ENCODE peak calls at places on chromosomes 3 and 15, in six cellular contexts. One of them, this sample, is unnamed.

GRCh38 chr3:38151667-38152265 is 13.3 kb downstream of the MYD88 start:
- DNase-seq in NCI-H460: peak
- DNase-seq in fibroblast of the aortic adventitia: peak
- DNase-seq in anterior cingulate cortex: no peak
- DNase-seq in T47D: no peak
- DNase-seq in AG09309: no peak
- DNase-seq in this sample: no peak

GRCh38 chr15:72302955-72303354 is 17.0 kb downstream of the CELF6 start:
- DNase-seq in NCI-H460: no peak
- DNase-seq in fibroblast of the aortic adventitia: peak
- DNase-seq in anterior cingulate cortex: no peak
- DNase-seq in T47D: no peak
- DNase-seq in AG09309: no peak
- DNase-seq in this sample: no peak

GRCh38 chr3:185552358-185552877 is at the start of gene LIPH:
- DNase-seq in NCI-H460: peak
- DNase-seq in fibroblast of the aortic adventitia: peak
- DNase-seq in anterior cingulate cortex: no peak
- DNase-seq in T47D: peak
- DNase-seq in AG09309: no peak
- DNase-seq in this sample: no peak

GRCh38 chr3:28186748-28187147 is 54.7 kb upstream of the CMC1 start:
- DNase-seq in NCI-H460: no peak
- DNase-seq in fibroblast of the aortic adventitia: no peak
- DNase-seq in anterior cingulate cortex: no peak
- DNase-seq in T47D: no peak
- DNase-seq in AG09309: no peak
- DNase-seq in this sample: no peak

GRCh38 chr15:66405605-66406004 is 18.9 kb downstream of the MAP2K1 start:
- DNase-seq in NCI-H460: no peak
- DNase-seq in fibroblast of the aortic adventitia: peak
- DNase-seq in anterior cingulate cortex: no peak
- DNase-seq in T47D: no peak
- DNase-seq in AG09309: no peak
- DNase-seq in this sample: no peak

GRCh38 chr3:149080011-149080698 is 6.2 kb downstream of the HLTF start:
- DNase-seq in NCI-H460: no peak
- DNase-seq in fibroblast of the aortic adventitia: peak
- DNase-seq in anterior cingulate cortex: no peak
- DNase-seq in T47D: no peak
- DNase-seq in AG09309: no peak
- DNase-seq in this sample: no peak

GRCh38 chr3:31132132-31132769 is 237.8 kb upstream of the GADL1 start:
- DNase-seq in NCI-H460: peak
- DNase-seq in fibroblast of the aortic adventitia: peak
- DNase-seq in anterior cingulate cortex: no peak
- DNase-seq in T47D: peak
- DNase-seq in AG09309: peak
- DNase-seq in this sample: peak

GRCh38 chr15:41647269-41647668 is 12.9 kb upstream of the MGA start:
- DNase-seq in NCI-H460: no peak
- DNase-seq in fibroblast of the aortic adventitia: no peak
- DNase-seq in anterior cingulate cortex: no peak
- DNase-seq in T47D: no peak
- DNase-seq in AG09309: no peak
- DNase-seq in this sample: no peak

GRCh38 chr3:138600341-138600740 is 6.3 kb upstream of the CEP70 start:
- DNase-seq in NCI-H460: no peak
- DNase-seq in fibroblast of the aortic adventitia: peak
- DNase-seq in anterior cingulate cortex: no peak
- DNase-seq in T47D: peak
- DNase-seq in AG09309: peak
- DNase-seq in this sample: no peak

GRCh38 chr3:43691120-43692002 is 623 bp downstream of the ABHD5 start:
- DNase-seq in NCI-H460: no peak
- DNase-seq in fibroblast of the aortic adventitia: peak
- DNase-seq in anterior cingulate cortex: no peak
- DNase-seq in T47D: peak
- DNase-seq in AG09309: no peak
- DNase-seq in this sample: no peak

GRCh38 chr3:29525254-29525881 is 244.5 kb downstream of the RBMS3 start:
- DNase-seq in NCI-H460: no peak
- DNase-seq in fibroblast of the aortic adventitia: peak
- DNase-seq in anterior cingulate cortex: no peak
- DNase-seq in T47D: no peak
- DNase-seq in AG09309: peak
- DNase-seq in this sample: peak

GRCh38 chr3:107271787-107272387 is 105.4 kb upstream of the CCDC54 start:
- DNase-seq in NCI-H460: peak
- DNase-seq in fibroblast of the aortic adventitia: peak
- DNase-seq in anterior cingulate cortex: no peak
- DNase-seq in T47D: peak
- DNase-seq in AG09309: peak
- DNase-seq in this sample: peak

GRCh38 chr3:170802164-170803151 is 67.5 kb downstream of the RPL22L1 start:
- DNase-seq in NCI-H460: peak
- DNase-seq in fibroblast of the aortic adventitia: peak
- DNase-seq in anterior cingulate cortex: no peak
- DNase-seq in T47D: no peak
- DNase-seq in AG09309: peak
- DNase-seq in this sample: no peak

GRCh38 chr15:27059610-27060202 is 88.7 kb downstream of the GABRG3 start:
- DNase-seq in NCI-H460: peak
- DNase-seq in fibroblast of the aortic adventitia: peak
- DNase-seq in anterior cingulate cortex: no peak
- DNase-seq in T47D: peak
- DNase-seq in AG09309: no peak
- DNase-seq in this sample: peak

GRCh38 chr3:42843730-42844713 is 31.7 kb downstream of the CYP8B1 start:
- DNase-seq in NCI-H460: no peak
- DNase-seq in fibroblast of the aortic adventitia: peak
- DNase-seq in anterior cingulate cortex: no peak
- DNase-seq in T47D: no peak
- DNase-seq in AG09309: no peak
- DNase-seq in this sample: no peak

GRCh38 chr3:177553586-177553985 is 356.3 kb upstream of the TBL1XR1 start:
- DNase-seq in NCI-H460: no peak
- DNase-seq in fibroblast of the aortic adventitia: no peak
- DNase-seq in anterior cingulate cortex: no peak
- DNase-seq in T47D: no peak
- DNase-seq in AG09309: no peak
- DNase-seq in this sample: peak

GRCh38 chr15:56798639-56799038 is 65.3 kb upstream of the ZNF280D start:
- DNase-seq in NCI-H460: no peak
- DNase-seq in fibroblast of the aortic adventitia: no peak
- DNase-seq in anterior cingulate cortex: no peak
- DNase-seq in T47D: no peak
- DNase-seq in AG09309: no peak
- DNase-seq in this sample: no peak

GRCh38 chr3:125437631-125438435 is 62.7 kb upstream of the ZNF148 start:
- DNase-seq in NCI-H460: peak
- DNase-seq in fibroblast of the aortic adventitia: peak
- DNase-seq in anterior cingulate cortex: peak
- DNase-seq in T47D: peak
- DNase-seq in AG09309: no peak
- DNase-seq in this sample: peak

GRCh38 chr15:85800460-85801123 is 5.9 kb upstream of the KLHL25 start:
- DNase-seq in NCI-H460: peak
- DNase-seq in fibroblast of the aortic adventitia: peak
- DNase-seq in anterior cingulate cortex: no peak
- DNase-seq in T47D: peak
- DNase-seq in AG09309: peak
- DNase-seq in this sample: no peak

GRCh38 chr15:67240235-67241131 is 14.0 kb downstream of the AAGAB start:
- DNase-seq in NCI-H460: peak
- DNase-seq in fibroblast of the aortic adventitia: no peak
- DNase-seq in anterior cingulate cortex: no peak
- DNase-seq in T47D: peak
- DNase-seq in AG09309: no peak
- DNase-seq in this sample: no peak

GRCh38 chr3:192845196-192845855 is 72.3 kb downstream of the MB21D2 start:
- DNase-seq in NCI-H460: no peak
- DNase-seq in fibroblast of the aortic adventitia: no peak
- DNase-seq in anterior cingulate cortex: no peak
- DNase-seq in T47D: no peak
- DNase-seq in AG09309: no peak
- DNase-seq in this sample: no peak

GRCh38 chr15:55183679-55184078 is 13.1 kb downstream of the RSL24D1 start:
- DNase-seq in NCI-H460: no peak
- DNase-seq in fibroblast of the aortic adventitia: no peak
- DNase-seq in anterior cingulate cortex: no peak
- DNase-seq in T47D: no peak
- DNase-seq in AG09309: no peak
- DNase-seq in this sample: no peak

GRCh38 chr3:13280122-13280790 is 139.9 kb downstream of the NUP210 start:
- DNase-seq in NCI-H460: no peak
- DNase-seq in fibroblast of the aortic adventitia: no peak
- DNase-seq in anterior cingulate cortex: no peak
- DNase-seq in T47D: no peak
- DNase-seq in AG09309: no peak
- DNase-seq in this sample: no peak

GRCh38 chr3:129596194-129597086 is 10.0 kb downstream of the PLXND1 start:
- DNase-seq in NCI-H460: no peak
- DNase-seq in fibroblast of the aortic adventitia: peak
- DNase-seq in anterior cingulate cortex: peak
- DNase-seq in T47D: no peak
- DNase-seq in AG09309: peak
- DNase-seq in this sample: peak

GRCh38 chr3:44021646-44022594 is 219.8 kb upstream of the TOPAZ1 start:
- DNase-seq in NCI-H460: no peak
- DNase-seq in fibroblast of the aortic adventitia: peak
- DNase-seq in anterior cingulate cortex: no peak
- DNase-seq in T47D: no peak
- DNase-seq in AG09309: no peak
- DNase-seq in this sample: no peak

GRCh38 chr3:109442531-109442930 is 105.2 kb upstream of the DPPA4 start:
- DNase-seq in NCI-H460: no peak
- DNase-seq in fibroblast of the aortic adventitia: no peak
- DNase-seq in anterior cingulate cortex: no peak
- DNase-seq in T47D: no peak
- DNase-seq in AG09309: no peak
- DNase-seq in this sample: no peak

GRCh38 chr15:57592426-57592825 is 722 bp downstream of the MYZAP start:
- DNase-seq in NCI-H460: no peak
- DNase-seq in fibroblast of the aortic adventitia: no peak
- DNase-seq in anterior cingulate cortex: no peak
- DNase-seq in T47D: no peak
- DNase-seq in AG09309: no peak
- DNase-seq in this sample: no peak

GRCh38 chr15:73558529-73558928 is 74.7 kb downstream of the NPTN start:
- DNase-seq in NCI-H460: no peak
- DNase-seq in fibroblast of the aortic adventitia: no peak
- DNase-seq in anterior cingulate cortex: no peak
- DNase-seq in T47D: no peak
- DNase-seq in AG09309: no peak
- DNase-seq in this sample: no peak

GRCh38 chr15:40233727-40234577 is 4.9 kb upstream of the PAK6 start:
- DNase-seq in NCI-H460: no peak
- DNase-seq in fibroblast of the aortic adventitia: no peak
- DNase-seq in anterior cingulate cortex: no peak
- DNase-seq in T47D: no peak
- DNase-seq in AG09309: no peak
- DNase-seq in this sample: no peak

GRCh38 chr3:195872800-195873199 is 35.6 kb downstream of the TNK2 start:
- DNase-seq in NCI-H460: no peak
- DNase-seq in fibroblast of the aortic adventitia: no peak
- DNase-seq in anterior cingulate cortex: no peak
- DNase-seq in T47D: no peak
- DNase-seq in AG09309: no peak
- DNase-seq in this sample: no peak

GRCh38 chr3:117122609-117123008 is 413.0 kb downstream of the TUSC7 start:
- DNase-seq in NCI-H460: no peak
- DNase-seq in fibroblast of the aortic adventitia: no peak
- DNase-seq in anterior cingulate cortex: no peak
- DNase-seq in T47D: no peak
- DNase-seq in AG09309: no peak
- DNase-seq in this sample: no peak

GRCh38 chr3:50050361-50050760 is 38.4 kb upstream of the RBM5 start:
- DNase-seq in NCI-H460: no peak
- DNase-seq in fibroblast of the aortic adventitia: peak
- DNase-seq in anterior cingulate cortex: no peak
- DNase-seq in T47D: no peak
- DNase-seq in AG09309: peak
- DNase-seq in this sample: no peak

GRCh38 chr3:133701435-133702358 is 40.0 kb upstream of the TOPBP1 start:
- DNase-seq in NCI-H460: no peak
- DNase-seq in fibroblast of the aortic adventitia: no peak
- DNase-seq in anterior cingulate cortex: no peak
- DNase-seq in T47D: no peak
- DNase-seq in AG09309: no peak
- DNase-seq in this sample: no peak

GRCh38 chr15:61748529-61748928 is 311.7 kb downstream of the VPS13C start:
- DNase-seq in NCI-H460: no peak
- DNase-seq in fibroblast of the aortic adventitia: no peak
- DNase-seq in anterior cingulate cortex: no peak
- DNase-seq in T47D: no peak
- DNase-seq in AG09309: no peak
- DNase-seq in this sample: no peak

GRCh38 chr15:61157933-61158332 is 71.2 kb downstream of the RORA start:
- DNase-seq in NCI-H460: no peak
- DNase-seq in fibroblast of the aortic adventitia: peak
- DNase-seq in anterior cingulate cortex: no peak
- DNase-seq in T47D: no peak
- DNase-seq in AG09309: no peak
- DNase-seq in this sample: no peak

GRCh38 chr3:192128060-192128459 is 599.3 kb downstream of the FGF12 start:
- DNase-seq in NCI-H460: no peak
- DNase-seq in fibroblast of the aortic adventitia: no peak
- DNase-seq in anterior cingulate cortex: no peak
- DNase-seq in T47D: no peak
- DNase-seq in AG09309: no peak
- DNase-seq in this sample: no peak

GRCh38 chr3:115803661-115804060 is 180.4 kb downstream of the GAP43 start:
- DNase-seq in NCI-H460: no peak
- DNase-seq in fibroblast of the aortic adventitia: no peak
- DNase-seq in anterior cingulate cortex: no peak
- DNase-seq in T47D: no peak
- DNase-seq in AG09309: no peak
- DNase-seq in this sample: no peak

GRCh38 chr3:161035711-161036110 is 69.4 kb downstream of the B3GALNT1 start:
- DNase-seq in NCI-H460: no peak
- DNase-seq in fibroblast of the aortic adventitia: peak
- DNase-seq in anterior cingulate cortex: no peak
- DNase-seq in T47D: no peak
- DNase-seq in AG09309: peak
- DNase-seq in this sample: no peak

GRCh38 chr3:129558772-129559564 is 16.0 kb downstream of the H1-8 start:
- DNase-seq in NCI-H460: no peak
- DNase-seq in fibroblast of the aortic adventitia: peak
- DNase-seq in anterior cingulate cortex: no peak
- DNase-seq in T47D: no peak
- DNase-seq in AG09309: peak
- DNase-seq in this sample: no peak